ENCODE peak calls at places on chromosomes 13 and 19, in five cellular contexts. P is stimulated activated CD4-positive, alpha-beta T cell treated with anti-CD3 and anti-CD28 coated beads, Interleukin-15, amount 100 ng/mL, for 1 hour; J is fibroblast of lung; Z is nephron progenitor cell; I is astrocyte of the spinal cord. O is an unnamed sample.

GRCh38 chr13:21663197-21663596 is 7.7 kb upstream of the FGF9 start:
- DNase-seq in J (no peak), I (no peak), Z (no peak), P (no peak), O (no peak)

GRCh38 chr19:7494416-7495098 is 5.7 kb upstream of the PEX11G start:
- DNase-seq in Z (peak; percentile 31), P (no peak), I (no peak), J (peak; percentile 42), O (peak; percentile 40)

GRCh38 chr19:27681972-27682371 is 1531.0 kb downstream of the UQCRFS1 start:
- DNase-seq in Z (no peak), J (no peak), P (no peak), I (no peak), O (no peak)

GRCh38 chr19:16066611-16067104 is 9.6 kb upstream of the TPM4 start:
- DNase-seq in I (no peak), J (peak; percentile 77), Z (no peak), P (no peak), O (no peak)

GRCh38 chr13:74825170-74825948 is 656.6 kb downstream of the TBC1D4 start:
- DNase-seq in J (peak; percentile 84), I (peak; percentile 64), P (no peak), Z (no peak), O (no peak)

GRCh38 chr19:57664269-57665127 is 4.2 kb upstream of the ZSCAN4 start:
- DNase-seq in J (peak; percentile 52), Z (peak; percentile 82), P (peak; percentile 2), I (peak; percentile 61), O (no peak)

GRCh38 chr19:1725100-1726064 is 27.9 kb upstream of the ONECUT3 start:
- DNase-seq in I (peak; percentile 35), Z (peak; percentile 88), P (peak; percentile 22), J (peak; percentile 34), O (no peak)

GRCh38 chr13:45209229-45209628 is 8.4 kb upstream of the KCTD4 start:
- DNase-seq in P (no peak), J (peak; percentile 12), Z (no peak), I (no peak), O (no peak)

GRCh38 chr13:98480915-98481510 is 95.9 kb downstream of the STK24 start:
- DNase-seq in I (no peak), Z (no peak), P (no peak), J (peak; percentile 38), O (no peak)

GRCh38 chr19:18232540-18233223 is 6.4 kb upstream of the PDE4C start:
- DNase-seq in Z (no peak), P (no peak), J (no peak), I (no peak), O (no peak)

GRCh38 chr13:110136660-110137585 is 170.0 kb downstream of the COL4A1 start:
- DNase-seq in I (no peak), J (no peak), Z (no peak), P (no peak), O (no peak)

GRCh38 chr19:15464394-15465385 is at the start of gene RASAL3:
- DNase-seq in Z (no peak), P (peak; percentile 41), I (no peak), J (no peak), O (no peak)

GRCh38 chr19:1232652-1233360 is 5.0 kb downstream of the CBARP start:
- DNase-seq in J (peak; percentile 83), I (peak; percentile 42), Z (no peak), P (no peak), O (no peak)

GRCh38 chr19:48975947-48976847 is 11.1 kb downstream of the FTL start:
- DNase-seq in P (no peak), I (no peak), J (no peak), Z (no peak), O (no peak)

GRCh38 chr19:2280633-2281264 is 1.2 kb downstream of the PEAK3 start:
- DNase-seq in P (no peak), Z (no peak), J (no peak), I (no peak), O (no peak)

GRCh38 chr19:49073514-49074378 is 1.2 kb upstream of the KCNA7 start:
- DNase-seq in J (no peak), I (no peak), Z (no peak), P (no peak), O (no peak)

GRCh38 chr19:17610384-17610783 is 54.9 kb downstream of the COLGALT1 start:
- DNase-seq in Z (no peak), I (no peak), J (peak; percentile 13), P (no peak), O (no peak)

GRCh38 chr19:30784850-30785459 is 412.8 kb downstream of the ZNF536 start:
- DNase-seq in P (peak; percentile 40), Z (peak; percentile 46), I (no peak), J (peak; percentile 45), O (no peak)

GRCh38 chr19:19873381-19873780 is 7.7 kb downstream of the ZNF253 start:
- DNase-seq in I (no peak), P (no peak), Z (no peak), J (no peak), O (no peak)

GRCh38 chr19:48617146-48617937 is 1.6 kb downstream of the RPL18 start:
- DNase-seq in Z (no peak), J (peak; percentile 44), P (no peak), I (peak; percentile 30), O (no peak)

GRCh38 chr19:7266832-7267231 is 27.4 kb downstream of the INSR start:
- DNase-seq in P (no peak), Z (no peak), I (no peak), J (no peak), O (no peak)

GRCh38 chr19:45355910-45356309 is 14.5 kb downstream of the ERCC2 start:
- DNase-seq in I (no peak), P (no peak), J (no peak), Z (no peak), O (no peak)

GRCh38 chr19:4624733-4625362 is 14.5 kb upstream of the TNFAIP8L1 start:
- DNase-seq in J (peak; percentile 17), P (no peak), Z (peak; percentile 30), I (no peak), O (no peak)

GRCh38 chr19:3132971-3133792 is 2.7 kb upstream of the GNA15 start:
- DNase-seq in J (no peak), P (peak; percentile 53), Z (no peak), I (peak; percentile 81), O (no peak)

GRCh38 chr13:69676286-69676685 is 431.3 kb upstream of the ATXN8OS start:
- DNase-seq in J (no peak), I (no peak), P (no peak), Z (no peak), O (no peak)

O was measured in breast epithelium.